ENCODE peak calls at places on chromosomes 13 and 19, in four cellular contexts. G, Y, E and T are unnamed samples.

GRCh38 chr19:5445667-5446066 is 9.6 kb upstream of the ZNRF4 start:
- DNase-seq in E (no peak), G (no peak), Y (no peak), T (no peak)

GRCh38 chr19:13215572-13216380 is 65.6 kb downstream of the IER2 start:
- DNase-seq in Y (no peak), G (no peak), E (no peak), T (no peak)

GRCh38 chr13:23500858-23501257 is 67.4 kb upstream of the SACS start:
- DNase-seq in Y (peak; percentile 96), E (no peak), G (no peak), T (peak; percentile 83)

GRCh38 chr13:107807306-107808073 is 407.8 kb downstream of the LIG4 start:
- DNase-seq in G (no peak), E (no peak), Y (no peak), T (peak; percentile 47)

GRCh38 chr19:36256853-36257511 is 42.1 kb downstream of the ZNF146 start:
- DNase-seq in G (no peak), E (no peak), Y (no peak), T (no peak)

GRCh38 chr13:112464720-112465119 is 88.6 kb downstream of the SPACA7 start:
- DNase-seq in E (no peak), Y (no peak), G (peak; percentile 40), T (no peak)

GRCh38 chr19:35107541-35107939 is 8.1 kb upstream of the FXYD3 start:
- DNase-seq in Y (no peak), E (no peak), G (no peak), T (peak; percentile 35)

GRCh38 chr19:35090160-35090794 is 25.3 kb upstream of the FXYD3 start:
- DNase-seq in G (no peak), E (peak; percentile 90), Y (peak; percentile 53), T (peak; percentile 68)

GRCh38 chr19:2290441-2291184 is 8.6 kb upstream of the PEAK3 start:
- DNase-seq in G (no peak), Y (no peak), E (no peak), T (no peak)

GRCh38 chr13:73401769-73402168 is 343.0 kb downstream of the KLF5 start:
- DNase-seq in Y (no peak), G (no peak), E (no peak), T (peak; percentile 12)

GRCh38 chr19:3459322-3459881 is 20.9 kb downstream of the SMIM24 start:
- DNase-seq in Y (peak; percentile 94), G (peak; percentile 97), E (no peak), T (peak; percentile 97)

GRCh38 chr13:62387642-62388041 is 972.0 kb upstream of the PCDH20 start:
- DNase-seq in E (peak; percentile 5), G (no peak), Y (peak; percentile 36), T (peak; percentile 34)

GRCh38 chr13:114027046-114027760 is 53.3 kb upstream of the C13orf46 start:
- DNase-seq in G (no peak), E (no peak), Y (peak; percentile 69), T (peak; percentile 53)

GRCh38 chr19:7914099-7914498 is 531 bp upstream of the TGFBR3L start:
- DNase-seq in E (no peak), Y (no peak), G (no peak), T (no peak)

GRCh38 chr19:45881082-45881908 is 4.6 kb downstream of the IRF2BP1 start:
- DNase-seq in Y (no peak), G (no peak), E (no peak), T (no peak)

GRCh38 chr13:113759525-113760137 is 605 bp downstream of the TMEM255B start:
- DNase-seq in Y (peak; percentile 9), E (peak; percentile 51), G (no peak), T (peak; percentile 7)

GRCh38 chr19:18893573-18894253 is 2.2 kb downstream of the CERS1 start:
- DNase-seq in E (no peak), G (no peak), Y (no peak), T (no peak)

GRCh38 chr13:72462726-72463125 is 264.7 kb downstream of the MZT1 start:
- DNase-seq in Y (no peak), G (no peak), E (no peak), T (no peak)